ENCODE peak calls at places on chromosome 5, in nine cellular contexts. H, W, D, Z, L, N, G, S and O are unnamed samples.

GRCh38 chr5:58188287-58188651 is 271.6 kb downstream of the PLK2 start:
- DNase-seq in H (no peak), W (peak; percentile 27), D (no peak), Z (peak; percentile 8), L (peak; percentile 83), N (peak; percentile 87), G (peak; percentile 32), S (peak; percentile 84), O (no peak)

GRCh38 chr5:23234153-23234729 is 273.2 kb upstream of the PRDM9 start:
- DNase-seq in H (no peak), W (no peak), D (no peak), Z (peak; percentile 75), L (no peak), N (no peak), G (no peak), S (no peak), O (no peak)

GRCh38 chr5:51632027-51632426 is 248.8 kb downstream of the ISL1 start:
- DNase-seq in H (no peak), W (no peak), D (no peak), Z (no peak), L (peak; percentile 22), N (no peak), G (no peak), S (no peak), O (no peak)

GRCh38 chr5:58156977-58157701 is 302.7 kb downstream of the PLK2 start:
- DNase-seq in H (no peak), W (peak; percentile 58), D (no peak), Z (peak; percentile 2), L (peak; percentile 61), N (peak; percentile 10), G (peak; percentile 8), S (no peak), O (peak; percentile 64)

GRCh38 chr5:62030326-62030725 is 275.7 kb upstream of the KIF2A start:
- DNase-seq in H (no peak), W (no peak), D (no peak), Z (no peak), L (no peak), N (no peak), G (no peak), S (no peak), O (no peak)

GRCh38 chr5:130168211-130168610 is 263.9 kb downstream of the CHSY3 start:
- DNase-seq in H (no peak), W (no peak), D (no peak), Z (no peak), L (peak; percentile 36), N (peak; percentile 42), G (peak; percentile 63), S (peak; percentile 74), O (no peak)

GRCh38 chr5:14038341-14038959 is 94.0 kb upstream of the DNAH5 start:
- DNase-seq in H (no peak), W (no peak), D (no peak), Z (no peak), L (peak; percentile 98), N (peak; percentile 90), G (peak; percentile 61), S (peak; percentile 98), O (no peak)

GRCh38 chr5:158530111-158530510 is 569.6 kb downstream of the EBF1 start:
- DNase-seq in H (no peak), W (no peak), D (no peak), Z (no peak), L (no peak), N (no peak), G (no peak), S (no peak), O (no peak)

GRCh38 chr5:34891981-34892380 is 23.3 kb downstream of the RAD1 start:
- DNase-seq in H (no peak), W (no peak), D (no peak), Z (no peak), L (peak; percentile 96), N (peak; percentile 79), G (peak; percentile 90), S (no peak), O (no peak)

GRCh38 chr5:7802855-7803254 is 48.1 kb downstream of the CFAP90 start:
- DNase-seq in H (no peak), W (no peak), D (no peak), Z (no peak), L (peak; percentile 4), N (peak; percentile 64), G (peak; percentile 16), S (peak; percentile 69), O (no peak)

GRCh38 chr5:16913187-16913839 is 22.8 kb downstream of the MYO10 start:
- DNase-seq in H (no peak), W (no peak), D (no peak), Z (no peak), L (no peak), N (no peak), G (no peak), S (peak; percentile 83), O (no peak)

GRCh38 chr5:141521244-141521781 is 32.4 kb downstream of the PCDHGC5 start:
- DNase-seq in H (peak; percentile 28), W (peak; percentile 61), D (no peak), Z (no peak), L (peak; percentile 97), N (peak; percentile 98), G (peak; percentile 99), S (peak; percentile 94), O (no peak)

DNA sequence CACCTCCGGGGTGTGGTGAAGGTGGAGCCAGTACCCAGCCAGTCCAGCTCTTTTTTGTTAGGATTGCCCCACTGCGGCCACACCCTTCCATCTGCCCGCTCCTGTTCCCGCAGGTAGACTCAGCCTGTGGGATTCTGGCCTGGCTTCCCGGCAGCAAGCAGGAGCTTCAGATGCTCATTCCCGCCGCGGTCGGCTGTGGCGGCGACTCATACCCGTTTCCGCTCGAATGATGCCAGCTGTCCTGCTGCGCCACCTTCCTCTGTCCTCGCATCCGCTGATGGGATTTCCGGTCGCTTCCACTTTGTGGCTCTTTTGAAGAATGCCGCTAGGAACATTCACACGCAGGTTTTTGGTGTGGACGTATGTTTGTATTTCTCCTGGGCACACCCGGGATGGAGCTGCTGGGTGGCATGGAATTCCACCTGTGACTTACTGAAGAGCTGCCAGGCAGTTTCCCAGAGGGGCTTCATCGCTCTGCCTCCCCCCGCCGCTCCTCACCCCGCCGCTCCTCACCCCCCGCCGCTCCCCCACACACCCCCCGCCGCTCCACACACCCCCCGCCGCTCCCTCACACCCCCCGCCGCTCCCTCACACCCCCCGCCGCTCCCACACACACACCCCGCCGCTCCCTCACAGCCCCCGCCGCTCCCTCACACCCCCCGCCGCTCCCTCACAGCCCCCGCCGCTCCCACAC is 60.3 kb downstream of the TENT4A start:
- DNase-seq in H (no peak), W (no peak), D (no peak), Z (no peak), L (no peak), N (no peak), G (no peak), S (peak; percentile 76), O (no peak)
- H3K4me3 ChIP-seq in H (no peak overlapping the region), W (no peak overlapping the region), D (no peak overlapping the region), Z (no peak overlapping the region), L (no peak overlapping the region), N (no peak overlapping the region), G (no peak overlapping the region), S (peak overlapping the region; percentile 54), O (no peak overlapping the region)

DNA sequence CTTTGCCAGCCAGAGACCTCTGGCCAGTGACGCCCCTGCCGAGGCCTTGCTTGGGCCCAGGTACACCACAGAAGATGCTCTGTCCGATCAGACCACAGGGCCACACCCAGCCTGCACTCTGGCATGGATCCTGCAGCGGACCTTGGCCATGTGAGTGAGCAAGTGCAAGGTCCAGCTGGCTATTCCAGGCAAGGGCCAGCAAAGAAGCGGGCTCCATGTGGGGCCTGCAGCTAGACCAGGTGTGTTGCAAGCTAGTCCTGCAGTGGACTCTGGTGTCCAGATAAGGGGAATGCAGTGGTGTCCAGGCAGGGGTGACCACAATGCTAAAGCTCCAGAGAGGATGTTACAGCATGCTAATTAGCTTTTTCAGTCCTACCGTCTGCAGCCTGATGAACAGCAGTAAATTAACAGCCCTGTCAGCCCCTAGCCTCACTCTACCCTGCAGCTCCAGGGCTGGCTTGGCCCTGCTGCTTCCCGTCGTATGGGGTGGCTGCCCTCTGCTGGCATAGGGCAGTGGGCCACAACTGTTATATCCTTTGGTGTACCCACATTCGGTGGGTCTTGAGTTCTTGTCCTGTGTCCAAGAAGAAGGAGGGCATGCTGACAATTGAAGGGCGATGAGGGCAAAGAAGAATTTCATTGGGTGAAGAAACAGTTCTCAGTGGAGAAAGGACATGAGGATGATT is 284.5 kb upstream of the POU5F2 start:
- DNase-seq in H (no peak), W (peak; percentile 37), D (no peak), Z (peak; percentile 29), L (no peak), N (no peak), G (no peak), S (no peak), O (no peak)
- TF ChIP-seq CTCF in H (no peak), W (peak; percentile 48), D (no peak), Z (peak; percentile 47), L (no peak), N (no peak), G (no peak), S (peak; percentile 41), O (peak; percentile 22)

DNA sequence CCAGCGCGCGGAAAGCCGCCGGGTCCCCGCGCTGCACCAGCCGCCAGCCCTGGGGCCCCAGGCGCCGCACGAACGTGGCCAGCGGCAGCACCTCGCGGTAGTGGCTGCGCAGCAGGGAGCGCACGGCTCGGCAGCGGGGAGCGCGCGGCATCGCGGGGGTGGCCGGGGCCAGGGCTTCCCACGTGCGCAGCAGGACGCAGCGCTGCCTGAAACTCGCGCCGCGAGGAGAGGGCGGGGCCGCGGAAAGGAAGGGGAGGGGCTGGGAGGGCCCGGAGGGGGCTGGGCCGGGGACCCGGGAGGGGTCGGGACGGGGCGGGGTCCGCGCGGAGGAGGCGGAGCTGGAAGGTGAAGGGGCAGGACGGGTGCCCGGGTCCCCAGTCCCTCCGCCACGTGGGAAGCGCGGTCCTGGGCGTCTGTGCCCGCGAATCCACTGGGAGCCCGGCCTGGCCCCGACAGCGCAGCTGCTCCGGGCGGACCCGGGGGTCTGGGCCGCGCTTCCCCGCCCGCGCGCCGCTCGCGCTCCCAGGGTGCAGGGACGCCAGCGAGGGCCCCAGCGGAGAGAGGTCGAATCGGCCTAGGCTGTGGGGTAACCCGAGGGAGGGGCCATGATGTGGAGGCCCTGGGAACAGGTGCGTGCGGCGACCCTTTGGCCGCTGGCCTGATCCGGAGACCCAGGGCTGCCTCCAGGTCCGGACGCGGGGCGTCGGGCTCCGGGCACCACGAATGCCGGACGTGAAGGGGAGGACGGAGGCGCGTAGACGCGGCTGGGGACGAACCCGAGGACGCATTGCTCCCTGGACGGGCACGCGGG is at the start of gene TERT:
- DNase-seq in H (no peak), W (peak; percentile 78), D (no peak), Z (peak; percentile 83), L (no peak), N (no peak), G (no peak), S (no peak), O (peak; percentile 35)
- H3K4me3 ChIP-seq in H (no peak within 1 kb of the TSS), W (peak within 1 kb of the TSS; percentile 66), D (peak within 1 kb of the TSS; percentile 17), Z (peak within 1 kb of the TSS; percentile 66), L (no peak within 1 kb of the TSS), N (no peak within 1 kb of the TSS), G (no peak within 1 kb of the TSS), S (no peak within 1 kb of the TSS), O (no peak within 1 kb of the TSS)

DNA sequence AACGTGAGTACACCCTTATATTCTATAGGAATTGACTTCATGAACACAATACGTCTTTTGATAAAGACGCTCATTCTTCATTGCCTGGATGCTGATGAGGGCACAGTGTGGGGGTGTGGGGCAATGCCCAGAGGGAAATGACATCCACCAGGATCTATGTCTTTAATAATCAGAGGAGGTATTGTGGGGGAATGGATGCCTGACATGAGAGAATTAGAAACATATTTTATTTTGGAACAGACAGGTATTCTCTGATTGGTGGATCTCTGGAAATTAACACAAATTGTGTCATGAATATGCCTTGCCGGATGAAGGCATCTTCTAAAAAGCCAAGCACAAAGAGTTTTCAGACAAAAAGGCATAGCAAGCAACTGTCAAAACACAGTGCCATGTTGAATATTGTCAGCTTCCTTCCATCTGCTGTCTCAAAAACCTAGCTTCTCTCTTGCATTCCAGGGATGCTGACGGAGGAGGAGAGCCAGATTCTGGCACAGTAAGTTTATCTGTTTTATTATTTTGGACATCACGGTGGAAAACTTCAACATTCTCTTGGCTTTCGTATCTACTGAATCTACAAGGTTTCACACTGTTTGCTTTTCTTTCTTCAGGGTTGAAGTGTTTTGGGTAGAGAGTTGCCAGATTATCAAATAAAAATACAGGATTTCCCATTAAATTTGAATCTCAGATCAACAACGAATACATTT is 3.9 kb upstream of the C5orf58 start:
- DNase-seq in H (no peak), W (no peak), D (no peak), Z (no peak), L (no peak), N (no peak), G (no peak), S (no peak), O (no peak)
- TF ChIP-seq CTCF in H (no peak), W (no peak), D (no peak), Z (no peak), L (no peak), N (no peak), G (no peak), S (no peak), O (no peak)